ENCODE peak calls at places on chromosomes 1 and 21, in five cellular contexts. A, Q, G, N and C are unnamed samples.

GRCh38 chr1:221074325-221074724 is 195.1 kb downstream of the HLX start:
- DNase-seq in A (no peak), Q (no peak), G (no peak), N (no peak), C (peak; percentile 64)

GRCh38 chr1:154191990-154192450 is at the start of gene TPM3:
- DNase-seq in A (no peak), Q (no peak), G (no peak), N (no peak), C (peak; percentile 55)

GRCh38 chr1:202812176-202813026 is 1.6 kb downstream of the PCAT6 start:
- DNase-seq in A (peak; percentile 6), Q (no peak), G (no peak), N (no peak), C (no peak)

GRCh38 chr21:37365657-37366487 is 701 bp upstream of the DYRK1A start:
- DNase-seq in A (peak; percentile 63), Q (peak; percentile 19), G (no peak), N (no peak), C (peak; percentile 68)

GRCh38 chr1:93670141-93670540 is 11.5 kb downstream of the BCAR3 start:
- DNase-seq in A (no peak), Q (no peak), G (no peak), N (no peak), C (no peak)

GRCh38 chr1:219990782-219991510 is 55.4 kb downstream of the EPRS1 start:
- DNase-seq in A (peak; percentile 45), Q (peak; percentile 13), G (no peak), N (peak; percentile 26), C (peak; percentile 21)

GRCh38 chr1:24905355-24905978 is 24.6 kb downstream of the RUNX3 start:
- DNase-seq in A (no peak), Q (no peak), G (no peak), N (no peak), C (no peak)

GRCh38 chr1:195899762-195900352 is 708.4 kb downstream of the KCNT2 start:
- DNase-seq in A (no peak), Q (no peak), G (no peak), N (peak; percentile 67), C (no peak)

GRCh38 chr1:218377143-218377660 is 32.1 kb downstream of the TGFB2 start:
- DNase-seq in A (peak; percentile 77), Q (peak; percentile 76), G (no peak), N (peak; percentile 31), C (peak; percentile 85)

GRCh38 chr1:55696181-55696580 is 481.0 kb upstream of the USP24 start:
- DNase-seq in A (no peak), Q (no peak), G (no peak), N (no peak), C (no peak)

GRCh38 chr1:61808968-61809367 is 66.7 kb downstream of the PATJ start:
- DNase-seq in A (no peak), Q (no peak), G (no peak), N (no peak), C (no peak)

GRCh38 chr1:36464605-36465393 is 615 bp upstream of the MRPS15 start:
- DNase-seq in A (no peak), Q (no peak), G (no peak), N (no peak), C (peak; percentile 24)

GRCh38 chr1:188237573-188238353 is 1409.0 kb downstream of the PLA2G4A start:
- DNase-seq in A (no peak), Q (peak; percentile 8), G (no peak), N (no peak), C (no peak)

DNA sequence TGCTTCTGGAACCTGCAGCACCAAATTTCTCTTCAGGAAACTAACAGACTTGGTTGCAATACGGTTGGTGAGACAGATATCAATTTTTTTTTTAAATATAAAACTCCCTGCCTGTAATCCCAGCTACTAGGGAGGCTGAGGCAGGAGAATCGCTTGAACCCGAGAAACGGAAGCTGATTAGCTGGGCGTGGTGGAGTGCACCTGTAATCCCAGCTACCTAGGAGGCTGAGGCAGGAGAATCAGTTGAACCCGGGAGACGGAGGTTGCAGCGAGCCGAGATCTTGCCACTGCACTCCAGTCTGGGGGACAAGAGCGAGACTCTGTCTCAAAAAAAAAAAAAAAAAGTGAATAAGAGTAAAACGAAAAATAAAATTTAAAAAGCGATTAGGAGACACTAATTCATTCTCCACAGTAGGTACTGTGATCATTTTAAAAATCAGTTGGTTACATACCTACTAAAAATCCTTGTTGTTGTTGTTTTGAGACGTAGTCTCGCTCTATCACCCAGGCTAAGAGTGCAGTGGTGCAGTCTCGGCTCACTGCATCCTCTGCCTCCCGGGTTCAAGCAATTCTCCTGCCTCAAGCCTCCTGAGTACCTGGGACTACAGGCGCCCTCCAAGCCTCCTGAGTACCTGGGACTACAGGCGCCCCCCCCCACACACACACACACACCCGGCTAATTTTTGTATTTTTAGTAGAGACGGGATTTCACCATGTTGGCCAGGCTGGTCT is 798 bp upstream of the RBM8A start:
- DNase-seq in A (no peak), Q (no peak), G (no peak), N (no peak), C (no peak)
- TF ChIP-seq MYC in A (no peak), Q (no peak), G (no peak), N (no peak), C (no peak)

GRCh38 chr1:112988367-112988766 is 32.4 kb upstream of the SLC16A1 start:
- DNase-seq in A (no peak), Q (no peak), G (no peak), N (no peak), C (no peak)
- TF ChIP-seq MAX in A (no peak), Q (no peak), G (no peak), N (no peak), C (no peak)

DNA sequence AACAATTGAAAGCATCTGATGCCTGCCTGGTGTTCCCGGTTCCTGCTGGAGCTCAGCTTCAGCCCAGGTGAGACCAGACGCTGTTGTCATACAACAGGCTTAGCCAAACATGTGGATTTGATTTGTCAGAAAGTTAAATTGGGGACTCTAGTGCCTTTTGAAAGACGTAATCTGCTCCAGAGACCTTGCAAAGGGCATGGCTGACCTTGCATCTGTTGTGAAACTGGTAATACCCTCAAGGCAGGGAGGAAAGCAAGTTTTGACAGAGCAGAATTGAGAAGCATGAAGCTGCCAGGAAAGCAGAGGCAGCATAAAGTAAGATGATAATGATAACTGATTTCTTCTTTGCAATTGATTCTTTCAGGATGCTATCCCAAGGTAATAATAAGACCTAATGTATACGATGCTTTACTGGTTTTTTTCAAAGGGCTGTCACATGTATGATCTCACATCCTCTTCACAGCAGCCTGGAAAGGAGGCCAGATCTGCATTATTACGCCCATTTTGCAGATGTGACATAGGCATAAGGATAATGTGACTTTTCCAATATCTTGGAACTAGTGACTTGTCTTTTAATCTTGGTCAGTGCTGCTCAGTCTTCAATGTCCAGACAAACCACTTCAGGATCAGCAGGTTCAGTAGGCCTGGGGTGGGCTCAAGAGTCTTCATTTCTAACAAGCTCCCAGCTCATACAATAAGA is 24.7 kb upstream of the CNN3 start:
- DNase-seq in A (no peak), Q (no peak), G (no peak), N (no peak), C (no peak)
- TF ChIP-seq POLR2A in A (no peak), Q (no peak), G (no peak), N (no peak), C (no peak)

GRCh38 chr1:151516031-151516511 is 4.9 kb downstream of the CGN start:
- DNase-seq in A (no peak), Q (no peak), G (no peak), N (no peak), C (no peak)
- TF ChIP-seq MYC in A (no peak), Q (no peak), G (no peak), N (no peak), C (no peak)

DNA sequence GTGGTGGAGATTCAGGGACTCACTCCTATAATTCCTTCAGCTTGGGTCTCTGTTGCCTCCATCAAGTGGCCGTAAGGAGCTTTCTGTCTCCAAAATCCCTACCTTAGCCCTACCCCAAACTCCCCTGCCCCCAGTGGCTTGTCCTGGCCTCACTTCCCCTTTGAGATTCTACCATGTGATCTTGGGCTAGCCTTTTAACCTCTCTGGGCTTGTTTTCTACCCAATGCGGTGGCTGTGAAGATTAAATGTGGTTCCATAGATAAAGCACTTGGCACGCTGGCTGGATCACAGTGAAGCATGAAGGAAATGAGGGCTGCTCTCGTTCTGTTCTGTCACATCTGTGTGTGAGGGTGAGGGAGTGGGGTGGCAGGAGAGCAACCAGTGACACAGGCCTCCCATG is 43.6 kb downstream of the FAAH start:
- DNase-seq in A (no peak), Q (no peak), G (no peak), N (peak; percentile 50), C (peak; percentile 22)
- TF ChIP-seq MAX in A (no peak), Q (no peak), G (no peak), N (peak; percentile 74), C (no peak)

DNA sequence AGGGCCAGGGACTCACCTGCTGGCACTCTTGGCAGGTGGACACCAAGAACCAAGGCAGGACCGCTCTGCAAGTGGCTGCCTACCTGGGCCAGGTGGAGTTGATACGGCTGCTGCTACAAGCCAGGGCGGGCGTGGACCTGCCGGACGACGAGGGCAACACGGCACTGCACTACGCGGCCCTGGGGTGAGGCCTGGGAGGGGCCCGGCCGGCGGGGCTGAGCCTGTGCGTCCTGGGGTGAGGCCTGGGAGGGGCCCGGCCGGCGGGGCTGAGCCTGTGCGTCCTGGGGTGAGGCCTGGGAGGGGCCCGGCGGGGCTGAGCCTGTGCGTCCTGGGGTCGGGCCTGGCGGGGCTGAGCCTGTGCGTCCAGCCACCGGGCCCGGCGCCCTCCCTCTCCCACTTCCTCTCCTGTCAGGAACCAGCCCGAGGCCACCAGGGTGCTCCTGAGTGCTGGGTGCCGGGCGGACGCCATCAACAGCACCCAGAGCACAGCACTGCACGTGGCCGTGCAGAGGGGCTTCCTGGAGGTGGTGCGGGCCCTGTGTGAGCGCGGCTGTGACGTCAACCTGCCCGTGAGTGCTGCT is 4.6 kb upstream of the MMP23B start:
- DNase-seq in A (no peak), Q (no peak), G (no peak), N (no peak), C (no peak)
- TF ChIP-seq POLR2A in A (no peak), Q (no peak), G (no peak), N (no peak), C (no peak)

GRCh38 chr21:46154955-46155513 is 345 bp downstream of the FTCD start:
- DNase-seq in A (no peak), Q (no peak), G (no peak), N (no peak), C (no peak)
- TF ChIP-seq MYC in A (no peak), Q (no peak), G (no peak), N (no peak), C (no peak)